ENCODE peak calls at places on chromosomes 5 and 9, in six cellular contexts. O is foreskin fibroblast; F is CD8-positive, alpha-beta T cell; D is lower leg skin; H is esophagus squamous epithelium; J is neural crest cell. W is an unnamed sample.

GRCh38 chr9:89756891-89757537 is 152.2 kb downstream of the GADD45G start:
- DNase-seq in O (no peak), F (no peak), D (no peak), H (no peak), J (no peak), W (no peak)

GRCh38 chr5:125491986-125492385 is 745.5 kb upstream of the ZNF608 start:
- DNase-seq in O (no peak), F (no peak), D (no peak), H (no peak), J (no peak), W (no peak)

GRCh38 chr5:168366124-168366523 is 74.7 kb downstream of the WWC1 start:
- DNase-seq in O (peak; percentile 93), F (no peak), D (peak; percentile 46), H (no peak), J (no peak), W (no peak)

GRCh38 chr5:132790201-132790870 is 13.3 kb upstream of the SEPTIN8 start:
- DNase-seq in O (no peak), F (no peak), D (no peak), H (no peak), J (no peak), W (no peak)

GRCh38 chr9:94611638-94612068 is 18.0 kb upstream of the FBP2 start:
- DNase-seq in O (no peak), F (no peak), D (no peak), H (no peak), J (no peak), W (no peak)

GRCh38 chr9:92846662-92847145 is 31.1 kb downstream of the ZNF484 start:
- DNase-seq in O (no peak), F (no peak), D (no peak), H (no peak), J (no peak), W (no peak)

GRCh38 chr9:33170464-33171156 is 3.5 kb upstream of the B4GALT1 start:
- DNase-seq in O (peak; percentile 67), F (peak; percentile 65), D (peak; percentile 94), H (no peak), J (no peak), W (no peak)

GRCh38 chr9:133327834-133328484 is 8.0 kb downstream of the SURF6 start:
- DNase-seq in O (no peak), F (no peak), D (peak; percentile 70), H (no peak), J (no peak), W (no peak)

GRCh38 chr5:68344447-68345111 is 129.0 kb downstream of the PIK3R1 start:
- DNase-seq in O (peak; percentile 66), F (no peak), D (no peak), H (no peak), J (no peak), W (no peak)

GRCh38 chr9:35905912-35906679 is at the start of gene HRCT1:
- DNase-seq in O (peak; percentile 99), F (no peak), D (peak; percentile 97), H (no peak), J (no peak), W (no peak)

GRCh38 chr9:129414377-129415021 is 206.4 kb downstream of the C9orf50 start:
- DNase-seq in O (peak; percentile 66), F (peak; percentile 70), D (peak; percentile 92), H (no peak), J (peak; percentile 61), W (peak; percentile 37)

GRCh38 chr5:15483348-15484090 is 16.5 kb upstream of the FBXL7 start:
- DNase-seq in O (peak; percentile 24), F (no peak), D (no peak), H (no peak), J (no peak), W (no peak)

GRCh38 chr5:21254161-21254560 is 1266.2 kb upstream of the CDH18 start:
- DNase-seq in O (no peak), F (no peak), D (no peak), H (no peak), J (no peak), W (no peak)

GRCh38 chr5:75200776-75201175 is 35.9 kb downstream of the ANKRD31 start:
- DNase-seq in O (no peak), F (no peak), D (no peak), H (no peak), J (no peak), W (no peak)

DNA sequence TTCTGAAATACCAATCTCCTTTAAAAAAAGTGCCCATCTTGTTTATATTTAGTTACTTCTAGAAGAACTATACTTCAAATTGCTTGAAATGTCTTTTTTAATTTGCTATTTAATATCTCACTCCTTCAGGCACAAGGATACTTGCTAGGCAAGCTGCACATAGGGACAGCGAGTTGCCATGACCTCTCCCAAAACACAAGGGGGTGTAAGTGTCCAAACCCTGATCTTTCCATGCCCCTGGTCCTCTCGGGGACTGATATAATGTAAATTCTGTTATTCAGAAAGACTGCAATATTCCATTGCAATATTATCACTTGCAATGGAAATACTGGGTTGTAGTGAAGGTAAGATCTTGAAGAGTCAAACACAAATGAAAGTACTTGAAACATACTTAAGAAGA is 480.4 kb downstream of the CETN3 start:
- DNase-seq in O (no peak), F (no peak), D (no peak), H (no peak), J (no peak), W (no peak)
- TF ChIP-seq CTCF in O (no peak), F (no peak), D (no peak), H (no peak), J (no peak), W (no peak)

GRCh38 chr5:178232124-178232919 is at the start of gene PHYKPL:
- DNase-seq in O (peak; percentile 85), F (peak; percentile 83), D (peak; percentile 94), H (no peak), J (peak; percentile 57), W (peak; percentile 60)
- TF ChIP-seq CTCF in O (no peak), F (no peak), D (no peak), H (no peak), J (no peak), W (no peak)

GRCh38 chr9:14029811-14030210 is 284.1 kb downstream of the NFIB start:
- DNase-seq in O (peak; percentile 33), F (no peak), D (no peak), H (no peak), J (no peak), W (no peak)

GRCh38 chr9:14033067-14033466 is 280.9 kb downstream of the NFIB start:
- DNase-seq in O (no peak), F (no peak), D (no peak), H (no peak), J (no peak), W (no peak)

GRCh38 chr9:14031761-14032279 is 282.1 kb downstream of the NFIB start:
- DNase-seq in O (peak; percentile 4), F (no peak), D (no peak), H (no peak), J (no peak), W (no peak)

GRCh38 chr9:14030350-14030823 is 283.6 kb downstream of the NFIB start:
- DNase-seq in O (peak; percentile 88), F (no peak), D (no peak), H (no peak), J (no peak), W (no peak)

DNA sequence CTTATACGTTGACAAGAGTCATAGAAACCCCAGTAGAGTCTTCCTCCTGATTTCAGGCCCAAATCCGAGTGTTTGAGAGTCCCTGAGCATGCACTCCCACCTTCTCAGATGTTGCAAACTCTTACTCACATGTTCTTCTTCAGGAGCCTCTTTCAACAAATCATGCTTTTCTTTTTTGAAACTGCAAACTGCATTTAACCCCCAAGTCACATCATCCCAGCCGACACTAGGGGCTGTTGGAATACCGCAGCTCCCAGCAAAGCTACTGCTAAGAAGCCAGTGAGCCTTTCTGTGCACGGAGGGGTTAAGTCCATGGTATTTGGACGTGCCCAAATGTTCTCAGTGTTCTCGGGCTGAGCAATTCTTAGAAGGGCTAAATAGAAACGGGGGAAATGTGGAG is 282.9 kb downstream of the NFIB start:
- DNase-seq in O (peak; percentile 83), F (no peak), D (no peak), H (no peak), J (no peak), W (no peak)
- TF ChIP-seq CTCF in O (no peak), F (no peak), D (no peak), H (no peak), J (peak; percentile 23), W (no peak)

DNA sequence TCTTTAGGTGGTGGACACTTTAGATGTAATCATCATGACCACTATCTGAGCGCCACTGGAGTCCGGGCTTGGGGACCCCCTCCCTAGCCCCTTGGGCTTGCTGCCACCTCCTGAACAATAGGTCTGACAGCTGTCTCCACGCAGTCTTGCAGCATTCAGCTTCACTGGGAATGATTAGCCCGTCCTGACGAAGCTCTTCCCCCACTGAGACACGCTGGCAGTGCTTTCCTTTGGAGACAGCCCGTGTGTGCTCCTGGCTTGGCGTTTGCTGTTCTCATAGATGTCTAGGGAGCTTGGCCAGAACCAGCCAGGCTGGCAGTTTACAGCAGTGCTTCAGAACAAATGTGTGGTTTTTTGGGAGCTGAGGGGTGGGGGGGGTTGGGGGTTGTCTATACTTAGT is 355.5 kb downstream of the ADAMTS6 start:
- DNase-seq in O (peak; percentile 48), F (no peak), D (no peak), H (no peak), J (no peak), W (no peak)
- TF ChIP-seq CTCF in O (no peak), F (no peak), D (no peak), H (no peak), J (no peak), W (no peak)

DNA sequence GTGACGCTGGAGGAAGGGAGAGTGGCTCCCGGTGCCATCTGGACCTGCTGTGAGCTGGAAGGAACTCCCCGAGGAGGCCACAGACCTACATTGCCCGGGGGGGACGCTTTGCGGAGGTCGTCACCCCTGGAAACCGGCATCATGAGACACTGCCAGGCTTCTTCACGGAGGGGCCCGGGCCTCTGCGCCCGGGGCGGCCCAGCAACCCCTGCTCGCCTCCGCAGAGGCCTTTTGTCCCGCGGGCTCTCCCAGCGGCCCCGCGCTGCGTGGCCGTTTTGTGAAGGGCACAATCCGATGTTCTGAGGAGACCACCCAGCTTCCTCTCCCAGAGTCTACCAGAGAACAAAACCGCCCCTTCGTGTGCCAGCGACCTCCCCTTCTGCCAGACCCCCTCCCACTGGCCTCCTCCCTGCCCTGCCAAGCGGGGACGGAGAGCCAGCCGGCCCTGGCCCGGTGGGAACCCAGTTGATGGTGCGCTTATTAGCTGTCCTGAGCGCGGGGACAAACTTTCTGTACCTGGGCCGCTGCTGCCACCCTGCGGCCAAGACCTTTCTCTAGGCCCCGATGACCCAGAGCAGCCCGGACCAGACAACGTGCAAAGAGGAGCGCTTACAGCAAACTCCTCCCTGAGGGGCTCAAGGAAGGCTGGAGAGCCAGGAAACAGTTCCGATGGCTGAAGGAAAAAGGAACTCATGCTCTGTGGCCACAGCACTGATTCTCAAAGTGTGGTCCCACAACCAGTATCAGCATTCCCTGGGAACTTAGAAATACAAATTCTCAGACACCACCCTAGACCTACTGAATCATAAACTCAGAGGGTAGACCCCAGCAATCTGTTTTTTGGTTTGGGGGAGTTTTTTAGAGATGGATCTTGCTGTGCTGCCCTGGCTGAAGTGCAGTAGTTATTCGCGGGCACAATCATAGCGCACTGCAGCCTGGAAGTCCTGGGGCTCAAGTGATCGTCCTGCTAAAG is 86.7 kb downstream of the SLC1A3 start:
- DNase-seq in O (peak; percentile 91), F (no peak), D (peak; percentile 96), H (no peak), J (peak; percentile 74), W (peak; percentile 68)
- TF ChIP-seq CTCF in O (peak; percentile 72), F (no peak), D (no peak), H (peak; percentile 77), J (peak; percentile 83), W (peak; percentile 86)

DNA sequence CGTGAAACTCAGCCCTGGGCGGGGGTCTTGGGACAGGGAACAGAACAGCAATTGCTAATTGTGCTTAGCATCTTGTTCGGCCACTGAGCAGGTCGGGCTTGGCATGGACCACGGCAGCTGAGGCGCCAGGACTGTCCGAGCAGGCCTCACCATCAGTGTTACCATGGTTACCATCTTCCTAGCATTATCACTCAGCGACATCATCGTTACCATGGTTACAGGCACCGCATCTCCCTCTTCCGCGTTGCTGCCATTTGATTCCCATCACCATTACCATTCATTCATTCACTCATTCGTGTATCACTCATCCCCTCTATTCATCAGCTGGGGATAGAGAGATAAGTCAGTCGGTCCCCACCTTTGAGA is 81.0 kb upstream of the ZBTB43 start:
- DNase-seq in O (peak; percentile 17), F (no peak), D (no peak), H (no peak), J (no peak), W (no peak)
- TF ChIP-seq CTCF in O (no peak), F (no peak), D (no peak), H (no peak), J (no peak), W (no peak)